ENCODE peak calls at places on chromosomes 2 and 18, in eight cellular contexts. Y, W, M, A, I, J, K and Z are unnamed samples.

GRCh38 chr2:1132328-1132964 is 181.8 kb downstream of the SNTG2 start:
- DNase-seq in Y (no peak), W (no peak), M (no peak), A (no peak), I (no peak), J (no peak), K (no peak), Z (no peak)

GRCh38 chr2:64426191-64426952 is 27.6 kb upstream of the LGALSL start:
- DNase-seq in Y (peak), W (no peak), M (peak), A (no peak), I (peak), J (no peak), K (no peak), Z (peak)

GRCh38 chr18:70245941-70246537 is 40.6 kb upstream of the RTTN start:
- DNase-seq in Y (no peak), W (no peak), M (no peak), A (peak), I (no peak), J (no peak), K (no peak), Z (peak)

GRCh38 chr2:162560291-162560690 is 216.4 kb downstream of the GCA start:
- DNase-seq in Y (no peak), W (no peak), M (no peak), A (no peak), I (no peak), J (no peak), K (no peak), Z (no peak)

GRCh38 chr18:22346342-22346967 is 71.3 kb downstream of the CTAGE1 start:
- DNase-seq in Y (peak), W (no peak), M (peak), A (peak), I (peak), J (no peak), K (no peak), Z (peak)

GRCh38 chr18:48949606-48950535 is 894 bp downstream of the SMAD7 start:
- DNase-seq in Y (peak), W (peak), M (peak), A (peak), I (no peak), J (peak), K (peak), Z (peak)

GRCh38 chr2:62958206-62958605 is 92.4 kb upstream of the OTX1 start:
- DNase-seq in Y (no peak), W (no peak), M (no peak), A (no peak), I (no peak), J (no peak), K (no peak), Z (no peak)

GRCh38 chr2:45353879-45354278 is 257.2 kb downstream of the SRBD1 start:
- DNase-seq in Y (peak), W (no peak), M (peak), A (peak), I (peak), J (no peak), K (no peak), Z (peak)

GRCh38 chr18:11004951-11005350 is 144.4 kb downstream of the PIEZO2 start:
- DNase-seq in Y (no peak), W (no peak), M (no peak), A (no peak), I (no peak), J (no peak), K (no peak), Z (no peak)

GRCh38 chr2:50401772-50402653 is 629.9 kb downstream of the NRXN1 start:
- DNase-seq in Y (peak), W (peak), M (peak), A (peak), I (peak), J (peak), K (peak), Z (peak)

GRCh38 chr2:48483506-48483905 is 46.4 kb upstream of the STON1 start:
- DNase-seq in Y (peak), W (no peak), M (no peak), A (peak), I (peak), J (no peak), K (no peak), Z (peak)

GRCh38 chr2:17326717-17327116 is 191.5 kb downstream of the RAD51AP2 start:
- DNase-seq in Y (no peak), W (no peak), M (no peak), A (no peak), I (peak), J (no peak), K (no peak), Z (peak)

GRCh38 chr2:165425556-165425955 is 43.9 kb upstream of the CSRNP3 start:
- DNase-seq in Y (no peak), W (no peak), M (no peak), A (no peak), I (peak), J (no peak), K (no peak), Z (peak)

GRCh38 chr18:3447035-3447894 is 2.7 kb upstream of the TGIF1 start:
- DNase-seq in Y (peak), W (peak), M (peak), A (peak), I (peak), J (no peak), K (peak), Z (peak)

GRCh38 chr2:31414601-31415241 is at the start of gene XDH:
- DNase-seq in Y (no peak), W (no peak), M (peak), A (no peak), I (no peak), J (no peak), K (no peak), Z (no peak)

GRCh38 chr18:54163458-54163857 is 61.0 kb downstream of the MBD2 start:
- DNase-seq in Y (peak), W (no peak), M (peak), A (no peak), I (no peak), J (no peak), K (no peak), Z (no peak)

GRCh38 chr2:216535454-216535995 is 36.9 kb downstream of the RPL37A start:
- DNase-seq in Y (peak), W (no peak), M (peak), A (peak), I (peak), J (no peak), K (no peak), Z (peak)

GRCh38 chr18:576924-577323 is 3.3 kb upstream of the CETN1 start:
- DNase-seq in Y (no peak), W (no peak), M (no peak), A (no peak), I (no peak), J (no peak), K (no peak), Z (no peak)

GRCh38 chr2:134985061-134985460 is 62.2 kb downstream of the MAP3K19 start:
- DNase-seq in Y (no peak), W (no peak), M (no peak), A (no peak), I (no peak), J (no peak), K (no peak), Z (no peak)

GRCh38 chr2:230690439-230690838 is 22.2 kb upstream of the CAB39 start:
- DNase-seq in Y (peak), W (no peak), M (peak), A (no peak), I (peak), J (no peak), K (no peak), Z (peak)

GRCh38 chr18:34697233-34697632 is 12.9 kb upstream of the DTNA start:
- DNase-seq in Y (no peak), W (no peak), M (peak), A (peak), I (no peak), J (no peak), K (no peak), Z (no peak)

GRCh38 chr2:231246171-231246842 is 47.9 kb downstream of the ARMC9 start:
- DNase-seq in Y (no peak), W (no peak), M (no peak), A (no peak), I (no peak), J (no peak), K (no peak), Z (no peak)

GRCh38 chr2:43493954-43494353 is 101.9 kb downstream of the THADA start:
- DNase-seq in Y (no peak), W (no peak), M (no peak), A (no peak), I (no peak), J (no peak), K (no peak), Z (no peak)

GRCh38 chr2:98617149-98617548 is 8.8 kb downstream of the UNC50 start:
- DNase-seq in Y (no peak), W (no peak), M (no peak), A (no peak), I (no peak), J (no peak), K (no peak), Z (no peak)

GRCh38 chr2:232231514-232231913 is 147.0 kb upstream of the ALPP start:
- DNase-seq in Y (no peak), W (no peak), M (no peak), A (no peak), I (no peak), J (no peak), K (peak), Z (no peak)

GRCh38 chr2:32925283-32925682 is 21.5 kb upstream of the LTBP1 start:
- DNase-seq in Y (no peak), W (no peak), M (no peak), A (no peak), I (no peak), J (no peak), K (no peak), Z (no peak)

GRCh38 chr2:216131175-216131926 is 22.2 kb downstream of the XRCC5 start:
- DNase-seq in Y (no peak), W (no peak), M (no peak), A (no peak), I (no peak), J (no peak), K (no peak), Z (no peak)

GRCh38 chr2:189260361-189260761 is 80.8 kb upstream of the COL5A2 start:
- DNase-seq in Y (peak), W (no peak), M (peak), A (no peak), I (peak), J (no peak), K (no peak), Z (peak)

GRCh38 chr2:237149425-237149824 is 63.7 kb downstream of the COPS8 start:
- DNase-seq in Y (peak), W (no peak), M (peak), A (no peak), I (peak), J (no peak), K (no peak), Z (no peak)

GRCh38 chr2:152548996-152549395 is 168.3 kb downstream of the PRPF40A start:
- DNase-seq in Y (peak), W (no peak), M (peak), A (no peak), I (peak), J (no peak), K (no peak), Z (peak)

GRCh38 chr18:22625406-22625805 is 207.7 kb upstream of the CTAGE1 start:
- DNase-seq in Y (no peak), W (no peak), M (no peak), A (no peak), I (no peak), J (no peak), K (no peak), Z (no peak)

GRCh38 chr18:57951999-57952774 is 91.8 kb upstream of the NEDD4L start:
- DNase-seq in Y (no peak), W (no peak), M (no peak), A (no peak), I (no peak), J (no peak), K (no peak), Z (peak)

GRCh38 chr2:148927010-148927409 is 52.0 kb downstream of the KIF5C start:
- DNase-seq in Y (no peak), W (no peak), M (no peak), A (no peak), I (no peak), J (no peak), K (no peak), Z (no peak)
- H3K9ac ChIP-seq in Y (no peak), W (no peak), M (no peak), A (no peak), I (no peak), J (no peak), K (no peak), Z (no peak)

GRCh38 chr2:70475266-70475665 is 78.4 kb downstream of the TGFA start:
- DNase-seq in Y (no peak), W (no peak), M (no peak), A (no peak), I (no peak), J (no peak), K (no peak), Z (no peak)
- H2AFZ ChIP-seq in Y (no peak), W (no peak), M (no peak), A (no peak), I (no peak), J (no peak), K (no peak), Z (no peak)

GRCh38 chr18:79569720-79570119 is 109.9 kb upstream of the CTDP1 start:
- DNase-seq in Y (no peak), W (no peak), M (no peak), A (no peak), I (no peak), J (no peak), K (no peak), Z (no peak)

GRCh38 chr18:79566841-79567370 is 112.7 kb upstream of the CTDP1 start:
- DNase-seq in Y (no peak), W (no peak), M (no peak), A (no peak), I (no peak), J (no peak), K (no peak), Z (no peak)

GRCh38 chr18:79567481-79568147 is 112.0 kb upstream of the CTDP1 start:
- DNase-seq in Y (peak), W (no peak), M (peak), A (peak), I (peak), J (peak), K (peak), Z (peak)

GRCh38 chr18:79570266-79571201 is 109.1 kb upstream of the CTDP1 start:
- DNase-seq in Y (peak), W (no peak), M (peak), A (no peak), I (peak), J (no peak), K (peak), Z (peak)

DNA sequence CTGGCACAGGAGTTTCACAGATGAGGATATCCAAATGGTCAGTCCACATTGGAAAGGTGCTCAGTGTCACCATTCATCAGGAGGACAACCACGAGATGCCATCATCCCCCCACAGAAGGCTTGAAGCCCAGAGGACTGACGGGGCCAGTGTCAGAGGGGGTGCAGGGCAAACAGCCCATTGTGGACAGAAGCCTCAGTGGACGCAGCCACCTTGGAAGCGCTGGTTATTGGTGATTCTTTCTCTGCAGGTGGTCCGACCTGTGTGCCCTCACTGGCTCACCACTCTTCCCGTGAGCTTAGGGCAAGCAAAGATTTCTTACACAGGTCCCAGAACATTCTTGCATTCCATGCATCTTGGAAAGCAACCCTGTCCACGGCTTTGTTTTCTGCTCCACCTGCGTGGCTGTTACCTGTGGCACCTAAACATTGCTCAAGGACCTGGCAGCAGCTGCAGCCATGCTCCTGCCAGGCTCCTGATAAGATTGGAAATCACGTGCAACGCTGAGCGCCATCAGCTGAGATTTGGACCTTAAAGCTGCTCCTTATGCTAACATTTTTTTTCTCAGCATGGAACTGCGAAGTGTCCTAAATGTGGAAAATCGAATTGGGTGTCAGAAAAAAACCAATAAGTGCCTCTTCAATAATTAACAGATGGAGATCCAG is 110.9 kb upstream of the CTDP1 start:
- DNase-seq in Y (no peak), W (no peak), M (no peak), A (no peak), I (no peak), J (no peak), K (no peak), Z (no peak)
- H3K9ac ChIP-seq in Y (no peak), W (no peak), M (no peak), A (no peak), I (peak), J (no peak), K (no peak), Z (no peak)

GRCh38 chr2:10709290-10709939 is 12.0 kb upstream of the ATP6V1C2 start:
- DNase-seq in Y (no peak), W (peak), M (peak), A (peak), I (no peak), J (no peak), K (peak), Z (no peak)
- H2AFZ ChIP-seq in Y (no peak), W (no peak), M (no peak), A (peak), I (no peak), J (no peak), K (no peak), Z (no peak)

GRCh38 chr2:224580248-224580647 is 4.9 kb downstream of the CUL3 start:
- DNase-seq in Y (no peak), W (no peak), M (no peak), A (no peak), I (no peak), J (no peak), K (no peak), Z (no peak)

GRCh38 chr2:224586127-224586702 is 1.1 kb upstream of the CUL3 start:
- DNase-seq in Y (no peak), W (no peak), M (no peak), A (no peak), I (no peak), J (no peak), K (no peak), Z (no peak)

GRCh38 chr2:224584111-224584764 is 925 bp downstream of the CUL3 start:
- DNase-seq in Y (peak), W (peak), M (peak), A (peak), I (peak), J (peak), K (no peak), Z (peak)

GRCh38 chr2:224585205-224586088 is at the start of gene CUL3:
- DNase-seq in Y (peak), W (peak), M (peak), A (peak), I (peak), J (peak), K (peak), Z (peak)

GRCh38 chr2:224584768-224585204 is 377 bp downstream of the CUL3 start:
- DNase-seq in Y (no peak), W (peak), M (peak), A (peak), I (no peak), J (no peak), K (peak), Z (peak)
- H3K9ac ChIP-seq in Y (peak), W (peak), M (peak), A (peak), I (peak), J (peak), K (peak), Z (peak)